ENCODE peak calls at places on chromosome 12, in seven cellular contexts. One of them, this sample, is unnamed.

GRCh38 chr12:16756833-16757552 is 151.0 kb upstream of the LMO3 start:
- DNase-seq in stimulated activated CD4-positive, alpha-beta T cell treated with anti-CD3 and anti-CD28 coated beads, Interleukin-2, amount 100 ng/mL, for 48 hours: no peak
- DNase-seq in hepatocyte: no peak
- DNase-seq in RPMI8226: no peak
- DNase-seq in A549: no peak
- DNase-seq in nucleus accumbens: no peak
- DNase-seq in OCI-LY7: no peak
- DNase-seq in this sample: no peak

GRCh38 chr12:22437031-22437806 is 102.7 kb upstream of the ST8SIA1 start:
- DNase-seq in stimulated activated CD4-positive, alpha-beta T cell treated with anti-CD3 and anti-CD28 coated beads, Interleukin-2, amount 100 ng/mL, for 48 hours: no peak
- DNase-seq in hepatocyte: peak; percentile 35
- DNase-seq in RPMI8226: peak; percentile 12
- DNase-seq in A549: peak; percentile 26
- DNase-seq in nucleus accumbens: no peak
- DNase-seq in OCI-LY7: no peak
- DNase-seq in this sample: no peak

GRCh38 chr12:84912191-84913142 is at the start of gene SLC6A15:
- DNase-seq in stimulated activated CD4-positive, alpha-beta T cell treated with anti-CD3 and anti-CD28 coated beads, Interleukin-2, amount 100 ng/mL, for 48 hours: no peak
- DNase-seq in hepatocyte: peak; percentile 85
- DNase-seq in RPMI8226: peak; percentile 52
- DNase-seq in A549: peak; percentile 85
- DNase-seq in nucleus accumbens: peak; percentile 87
- DNase-seq in OCI-LY7: no peak
- DNase-seq in this sample: peak; percentile 60

GRCh38 chr12:108928695-108929094 is 48.8 kb downstream of the DAO start:
- DNase-seq in stimulated activated CD4-positive, alpha-beta T cell treated with anti-CD3 and anti-CD28 coated beads, Interleukin-2, amount 100 ng/mL, for 48 hours: no peak
- DNase-seq in hepatocyte: no peak
- DNase-seq in RPMI8226: no peak
- DNase-seq in A549: no peak
- DNase-seq in nucleus accumbens: no peak
- DNase-seq in OCI-LY7: no peak
- DNase-seq in this sample: no peak

GRCh38 chr12:100652488-100652887 is 79.0 kb downstream of the GAS2L3 start:
- DNase-seq in stimulated activated CD4-positive, alpha-beta T cell treated with anti-CD3 and anti-CD28 coated beads, Interleukin-2, amount 100 ng/mL, for 48 hours: no peak
- DNase-seq in hepatocyte: no peak
- DNase-seq in RPMI8226: no peak
- DNase-seq in A549: no peak
- DNase-seq in nucleus accumbens: no peak
- DNase-seq in OCI-LY7: no peak
- DNase-seq in this sample: no peak

GRCh38 chr12:101604132-101604531 is 9.4 kb downstream of the MYBPC1 start:
- DNase-seq in stimulated activated CD4-positive, alpha-beta T cell treated with anti-CD3 and anti-CD28 coated beads, Interleukin-2, amount 100 ng/mL, for 48 hours: no peak
- DNase-seq in hepatocyte: no peak
- DNase-seq in RPMI8226: no peak
- DNase-seq in A549: no peak
- DNase-seq in nucleus accumbens: no peak
- DNase-seq in OCI-LY7: no peak
- DNase-seq in this sample: no peak

GRCh38 chr12:54525383-54525782 is 24.0 kb upstream of the PDE1B start:
- DNase-seq in stimulated activated CD4-positive, alpha-beta T cell treated with anti-CD3 and anti-CD28 coated beads, Interleukin-2, amount 100 ng/mL, for 48 hours: no peak
- DNase-seq in hepatocyte: no peak
- DNase-seq in RPMI8226: no peak
- DNase-seq in A549: no peak
- DNase-seq in nucleus accumbens: no peak
- DNase-seq in OCI-LY7: no peak
- DNase-seq in this sample: no peak

GRCh38 chr12:54749191-54749818 is 101.1 kb upstream of the DCD start:
- DNase-seq in stimulated activated CD4-positive, alpha-beta T cell treated with anti-CD3 and anti-CD28 coated beads, Interleukin-2, amount 100 ng/mL, for 48 hours: peak; percentile 27
- DNase-seq in hepatocyte: peak; percentile 68
- DNase-seq in RPMI8226: peak; percentile 63
- DNase-seq in A549: peak; percentile 64
- DNase-seq in nucleus accumbens: no peak
- DNase-seq in OCI-LY7: peak; percentile 67
- DNase-seq in this sample: peak; percentile 10

GRCh38 chr12:116125981-116126566 is 151.4 kb downstream of the MED13L start:
- DNase-seq in stimulated activated CD4-positive, alpha-beta T cell treated with anti-CD3 and anti-CD28 coated beads, Interleukin-2, amount 100 ng/mL, for 48 hours: no peak
- DNase-seq in hepatocyte: no peak
- DNase-seq in RPMI8226: no peak
- DNase-seq in A549: no peak
- DNase-seq in nucleus accumbens: no peak
- DNase-seq in OCI-LY7: no peak
- DNase-seq in this sample: no peak

GRCh38 chr12:65420941-65421340 is 142.5 kb downstream of the MSRB3 start:
- DNase-seq in stimulated activated CD4-positive, alpha-beta T cell treated with anti-CD3 and anti-CD28 coated beads, Interleukin-2, amount 100 ng/mL, for 48 hours: no peak
- DNase-seq in hepatocyte: no peak
- DNase-seq in RPMI8226: no peak
- DNase-seq in A549: no peak
- DNase-seq in nucleus accumbens: no peak
- DNase-seq in OCI-LY7: no peak
- DNase-seq in this sample: no peak

GRCh38 chr12:69309461-69309860 is 38.7 kb upstream of the LYZ start:
- DNase-seq in stimulated activated CD4-positive, alpha-beta T cell treated with anti-CD3 and anti-CD28 coated beads, Interleukin-2, amount 100 ng/mL, for 48 hours: no peak
- DNase-seq in hepatocyte: no peak
- DNase-seq in RPMI8226: no peak
- DNase-seq in A549: no peak
- DNase-seq in nucleus accumbens: no peak
- DNase-seq in OCI-LY7: no peak
- DNase-seq in this sample: no peak

GRCh38 chr12:94954029-94954685 is 49.3 kb downstream of the NDUFA12 start:
- DNase-seq in stimulated activated CD4-positive, alpha-beta T cell treated with anti-CD3 and anti-CD28 coated beads, Interleukin-2, amount 100 ng/mL, for 48 hours: no peak
- DNase-seq in hepatocyte: peak; percentile 78
- DNase-seq in RPMI8226: no peak
- DNase-seq in A549: peak; percentile 61
- DNase-seq in nucleus accumbens: no peak
- DNase-seq in OCI-LY7: no peak
- DNase-seq in this sample: peak; percentile 22

GRCh38 chr12:54991992-54992377 is 7.4 kb upstream of the TESPA1 start:
- DNase-seq in stimulated activated CD4-positive, alpha-beta T cell treated with anti-CD3 and anti-CD28 coated beads, Interleukin-2, amount 100 ng/mL, for 48 hours: no peak
- DNase-seq in hepatocyte: no peak
- DNase-seq in RPMI8226: no peak
- DNase-seq in A549: no peak
- DNase-seq in nucleus accumbens: no peak
- DNase-seq in OCI-LY7: peak; percentile 59
- DNase-seq in this sample: no peak

GRCh38 chr12:9827209-9827888 is at the start of gene KLRF1:
- DNase-seq in stimulated activated CD4-positive, alpha-beta T cell treated with anti-CD3 and anti-CD28 coated beads, Interleukin-2, amount 100 ng/mL, for 48 hours: no peak
- DNase-seq in hepatocyte: no peak
- DNase-seq in RPMI8226: no peak
- DNase-seq in A549: no peak
- DNase-seq in nucleus accumbens: no peak
- DNase-seq in OCI-LY7: no peak
- DNase-seq in this sample: no peak

GRCh38 chr12:66190519-66191406 is 1.7 kb downstream of the IRAK3 start:
- DNase-seq in stimulated activated CD4-positive, alpha-beta T cell treated with anti-CD3 and anti-CD28 coated beads, Interleukin-2, amount 100 ng/mL, for 48 hours: no peak
- DNase-seq in hepatocyte: no peak
- DNase-seq in RPMI8226: no peak
- DNase-seq in A549: no peak
- DNase-seq in nucleus accumbens: no peak
- DNase-seq in OCI-LY7: no peak
- DNase-seq in this sample: no peak

GRCh38 chr12:50589650-50590435 is 85.1 kb downstream of the DIP2B start:
- DNase-seq in stimulated activated CD4-positive, alpha-beta T cell treated with anti-CD3 and anti-CD28 coated beads, Interleukin-2, amount 100 ng/mL, for 48 hours: no peak
- DNase-seq in hepatocyte: peak; percentile 18
- DNase-seq in RPMI8226: no peak
- DNase-seq in A549: no peak
- DNase-seq in nucleus accumbens: no peak
- DNase-seq in OCI-LY7: no peak
- DNase-seq in this sample: no peak

GRCh38 chr12:104890463-104891096 is 67.5 kb downstream of the SLC41A2 start:
- DNase-seq in stimulated activated CD4-positive, alpha-beta T cell treated with anti-CD3 and anti-CD28 coated beads, Interleukin-2, amount 100 ng/mL, for 48 hours: peak; percentile 4
- DNase-seq in hepatocyte: no peak
- DNase-seq in RPMI8226: no peak
- DNase-seq in A549: no peak
- DNase-seq in nucleus accumbens: no peak
- DNase-seq in OCI-LY7: peak; percentile 27
- DNase-seq in this sample: no peak

GRCh38 chr12:100404769-100405407 is 48.0 kb downstream of the SLC17A8 start:
- DNase-seq in stimulated activated CD4-positive, alpha-beta T cell treated with anti-CD3 and anti-CD28 coated beads, Interleukin-2, amount 100 ng/mL, for 48 hours: peak; percentile 39
- DNase-seq in hepatocyte: peak; percentile 58
- DNase-seq in RPMI8226: peak; percentile 56
- DNase-seq in A549: peak; percentile 58
- DNase-seq in nucleus accumbens: no peak
- DNase-seq in OCI-LY7: peak; percentile 69
- DNase-seq in this sample: no peak

GRCh38 chr12:67650127-67650495 is 1.6 kb downstream of the DYRK2 start:
- DNase-seq in stimulated activated CD4-positive, alpha-beta T cell treated with anti-CD3 and anti-CD28 coated beads, Interleukin-2, amount 100 ng/mL, for 48 hours: no peak
- DNase-seq in hepatocyte: no peak
- DNase-seq in RPMI8226: peak; percentile 24
- DNase-seq in A549: no peak
- DNase-seq in nucleus accumbens: no peak
- DNase-seq in OCI-LY7: no peak
- DNase-seq in this sample: peak; percentile 45

GRCh38 chr12:38399711-38400205 is 83.2 kb downstream of the ALG10B start:
- DNase-seq in stimulated activated CD4-positive, alpha-beta T cell treated with anti-CD3 and anti-CD28 coated beads, Interleukin-2, amount 100 ng/mL, for 48 hours: no peak
- DNase-seq in hepatocyte: no peak
- DNase-seq in RPMI8226: no peak
- DNase-seq in A549: no peak
- DNase-seq in nucleus accumbens: no peak
- DNase-seq in OCI-LY7: no peak
- DNase-seq in this sample: no peak

GRCh38 chr12:46908236-46908935 is 82.6 kb upstream of the SLC38A4 start:
- DNase-seq in stimulated activated CD4-positive, alpha-beta T cell treated with anti-CD3 and anti-CD28 coated beads, Interleukin-2, amount 100 ng/mL, for 48 hours: no peak
- DNase-seq in hepatocyte: no peak
- DNase-seq in RPMI8226: no peak
- DNase-seq in A549: no peak
- DNase-seq in nucleus accumbens: no peak
- DNase-seq in OCI-LY7: no peak
- DNase-seq in this sample: no peak

GRCh38 chr12:15966426-15966825 is 55.3 kb downstream of the DERA start:
- DNase-seq in stimulated activated CD4-positive, alpha-beta T cell treated with anti-CD3 and anti-CD28 coated beads, Interleukin-2, amount 100 ng/mL, for 48 hours: no peak
- DNase-seq in hepatocyte: no peak
- DNase-seq in RPMI8226: no peak
- DNase-seq in A549: no peak
- DNase-seq in nucleus accumbens: no peak
- DNase-seq in OCI-LY7: no peak
- DNase-seq in this sample: no peak

GRCh38 chr12:131894313-131894860 is at the start of gene ULK1:
- DNase-seq in stimulated activated CD4-positive, alpha-beta T cell treated with anti-CD3 and anti-CD28 coated beads, Interleukin-2, amount 100 ng/mL, for 48 hours: peak; percentile 94
- DNase-seq in hepatocyte: peak; percentile 97
- DNase-seq in RPMI8226: peak; percentile 88
- DNase-seq in A549: peak; percentile 90
- DNase-seq in nucleus accumbens: peak; percentile 90
- DNase-seq in OCI-LY7: peak; percentile 90
- DNase-seq in this sample: peak; percentile 100

GRCh38 chr12:69553626-69554248 is 31.5 kb upstream of the CCT2 start:
- DNase-seq in stimulated activated CD4-positive, alpha-beta T cell treated with anti-CD3 and anti-CD28 coated beads, Interleukin-2, amount 100 ng/mL, for 48 hours: no peak
- DNase-seq in hepatocyte: peak; percentile 57
- DNase-seq in RPMI8226: peak; percentile 69
- DNase-seq in A549: no peak
- DNase-seq in nucleus accumbens: no peak
- DNase-seq in OCI-LY7: no peak
- DNase-seq in this sample: peak; percentile 22

GRCh38 chr12:110585231-110585799 is 2.2 kb upstream of the PPTC7 start:
- DNase-seq in stimulated activated CD4-positive, alpha-beta T cell treated with anti-CD3 and anti-CD28 coated beads, Interleukin-2, amount 100 ng/mL, for 48 hours: no peak
- DNase-seq in hepatocyte: peak; percentile 16
- DNase-seq in RPMI8226: no peak
- DNase-seq in A549: no peak
- DNase-seq in nucleus accumbens: no peak
- DNase-seq in OCI-LY7: peak; percentile 63
- DNase-seq in this sample: no peak

GRCh38 chr12:132238487-132239248 is 90.7 kb downstream of the GALNT9 start:
- DNase-seq in stimulated activated CD4-positive, alpha-beta T cell treated with anti-CD3 and anti-CD28 coated beads, Interleukin-2, amount 100 ng/mL, for 48 hours: no peak
- DNase-seq in hepatocyte: no peak
- DNase-seq in RPMI8226: no peak
- DNase-seq in A549: peak; percentile 47
- DNase-seq in nucleus accumbens: no peak
- DNase-seq in OCI-LY7: no peak
- DNase-seq in this sample: no peak

GRCh38 chr12:13204428-13204827 is 7.9 kb downstream of the EMP1 start:
- DNase-seq in stimulated activated CD4-positive, alpha-beta T cell treated with anti-CD3 and anti-CD28 coated beads, Interleukin-2, amount 100 ng/mL, for 48 hours: no peak
- DNase-seq in hepatocyte: no peak
- DNase-seq in RPMI8226: no peak
- DNase-seq in A549: no peak
- DNase-seq in nucleus accumbens: no peak
- DNase-seq in OCI-LY7: no peak
- DNase-seq in this sample: no peak

GRCh38 chr12:46005151-46005797 is 14.9 kb upstream of the SCAF11 start:
- DNase-seq in stimulated activated CD4-positive, alpha-beta T cell treated with anti-CD3 and anti-CD28 coated beads, Interleukin-2, amount 100 ng/mL, for 48 hours: no peak
- DNase-seq in hepatocyte: no peak
- DNase-seq in RPMI8226: no peak
- DNase-seq in A549: peak; percentile 9
- DNase-seq in nucleus accumbens: no peak
- DNase-seq in OCI-LY7: peak; percentile 32
- DNase-seq in this sample: no peak

GRCh38 chr12:92134638-92135274 is 10.9 kb downstream of the BTG1 start:
- DNase-seq in stimulated activated CD4-positive, alpha-beta T cell treated with anti-CD3 and anti-CD28 coated beads, Interleukin-2, amount 100 ng/mL, for 48 hours: no peak
- DNase-seq in hepatocyte: no peak
- DNase-seq in RPMI8226: no peak
- DNase-seq in A549: no peak
- DNase-seq in nucleus accumbens: no peak
- DNase-seq in OCI-LY7: no peak
- DNase-seq in this sample: no peak

GRCh38 chr12:60169904-60170303 is 574.1 kb downstream of the SLC16A7 start:
- DNase-seq in stimulated activated CD4-positive, alpha-beta T cell treated with anti-CD3 and anti-CD28 coated beads, Interleukin-2, amount 100 ng/mL, for 48 hours: no peak
- DNase-seq in hepatocyte: no peak
- DNase-seq in RPMI8226: no peak
- DNase-seq in A549: no peak
- DNase-seq in nucleus accumbens: no peak
- DNase-seq in OCI-LY7: no peak
- DNase-seq in this sample: no peak

GRCh38 chr12:6532927-6533652 is 1.2 kb upstream of the GAPDH start:
- DNase-seq in stimulated activated CD4-positive, alpha-beta T cell treated with anti-CD3 and anti-CD28 coated beads, Interleukin-2, amount 100 ng/mL, for 48 hours: peak; percentile 45
- DNase-seq in hepatocyte: peak; percentile 88
- DNase-seq in RPMI8226: peak; percentile 76
- DNase-seq in A549: peak; percentile 86
- DNase-seq in nucleus accumbens: peak; percentile 85
- DNase-seq in OCI-LY7: peak; percentile 71
- DNase-seq in this sample: peak; percentile 60

This sample was measured in frontal cortex.